ENCODE peak calls at places on chromosomes 12 and 14, in six cellular contexts. One of them, this sample, is unnamed.

GRCh38 chr12:76936562-76937185 is 57.9 kb upstream of the CSRP2 start:
- DNase-seq in omental fat pad: no peak
- DNase-seq in bronchial epithelial cell: no peak
- DNase-seq in fibroblast of mammary gland: no peak
- DNase-seq in lower leg skin: no peak
- DNase-seq in GM13976: no peak
- DNase-seq in this sample: no peak

GRCh38 chr12:4563336-4563735 is 1.3 kb downstream of the DYRK4 start:
- DNase-seq in omental fat pad: no peak
- DNase-seq in bronchial epithelial cell: no peak
- DNase-seq in fibroblast of mammary gland: no peak
- DNase-seq in lower leg skin: no peak
- DNase-seq in GM13976: no peak
- DNase-seq in this sample: no peak

GRCh38 chr12:103858953-103859601 is 18.0 kb upstream of the NT5DC3 start:
- DNase-seq in omental fat pad: peak; percentile 41
- DNase-seq in bronchial epithelial cell: peak; percentile 99
- DNase-seq in fibroblast of mammary gland: peak; percentile 94
- DNase-seq in lower leg skin: peak; percentile 78
- DNase-seq in GM13976: no peak
- DNase-seq in this sample: no peak

GRCh38 chr12:111135293-111135832 is 215.0 kb upstream of the MYL2 start:
- DNase-seq in omental fat pad: no peak
- DNase-seq in bronchial epithelial cell: no peak
- DNase-seq in fibroblast of mammary gland: no peak
- DNase-seq in lower leg skin: no peak
- DNase-seq in GM13976: no peak
- DNase-seq in this sample: no peak

GRCh38 chr14:86003998-86004397 is 474.1 kb downstream of the FLRT2 start:
- DNase-seq in omental fat pad: no peak
- DNase-seq in bronchial epithelial cell: peak; percentile 7
- DNase-seq in fibroblast of mammary gland: peak; percentile 69
- DNase-seq in lower leg skin: no peak
- DNase-seq in GM13976: no peak
- DNase-seq in this sample: no peak

GRCh38 chr12:102518871-102519270 is 38.5 kb upstream of the IGF1 start:
- DNase-seq in omental fat pad: no peak
- DNase-seq in bronchial epithelial cell: no peak
- DNase-seq in fibroblast of mammary gland: no peak
- DNase-seq in lower leg skin: no peak
- DNase-seq in GM13976: no peak
- DNase-seq in this sample: no peak

GRCh38 chr14:75831971-75832370 is 149.8 kb downstream of the TGFB3 start:
- DNase-seq in omental fat pad: no peak
- DNase-seq in bronchial epithelial cell: peak; percentile 96
- DNase-seq in fibroblast of mammary gland: peak; percentile 84
- DNase-seq in lower leg skin: no peak
- DNase-seq in GM13976: no peak
- DNase-seq in this sample: no peak

GRCh38 chr12:25119020-25119419 is 75.9 kb downstream of the DNAI7 start:
- DNase-seq in omental fat pad: no peak
- DNase-seq in bronchial epithelial cell: peak; percentile 26
- DNase-seq in fibroblast of mammary gland: no peak
- DNase-seq in lower leg skin: no peak
- DNase-seq in GM13976: peak; percentile 48
- DNase-seq in this sample: no peak

GRCh38 chr14:104445832-104446381 is 133.7 kb upstream of the C14orf180 start:
- DNase-seq in omental fat pad: peak; percentile 10
- DNase-seq in bronchial epithelial cell: no peak
- DNase-seq in fibroblast of mammary gland: no peak
- DNase-seq in lower leg skin: no peak
- DNase-seq in GM13976: no peak
- DNase-seq in this sample: no peak

GRCh38 chr14:23708343-23708742 is 72.2 kb downstream of the DHRS2 start:
- DNase-seq in omental fat pad: no peak
- DNase-seq in bronchial epithelial cell: no peak
- DNase-seq in fibroblast of mammary gland: no peak
- DNase-seq in lower leg skin: no peak
- DNase-seq in GM13976: no peak
- DNase-seq in this sample: no peak

GRCh38 chr14:102998393-102998792 is 59.0 kb downstream of the CDC42BPB start:
- DNase-seq in omental fat pad: no peak
- DNase-seq in bronchial epithelial cell: no peak
- DNase-seq in fibroblast of mammary gland: peak; percentile 33
- DNase-seq in lower leg skin: no peak
- DNase-seq in GM13976: no peak
- DNase-seq in this sample: no peak

GRCh38 chr14:105863296-105864108 is 337.1 kb downstream of the TMEM121 start:
- DNase-seq in omental fat pad: no peak
- DNase-seq in bronchial epithelial cell: no peak
- DNase-seq in fibroblast of mammary gland: no peak
- DNase-seq in lower leg skin: no peak
- DNase-seq in GM13976: peak; percentile 1
- DNase-seq in this sample: peak; percentile 9

DNA sequence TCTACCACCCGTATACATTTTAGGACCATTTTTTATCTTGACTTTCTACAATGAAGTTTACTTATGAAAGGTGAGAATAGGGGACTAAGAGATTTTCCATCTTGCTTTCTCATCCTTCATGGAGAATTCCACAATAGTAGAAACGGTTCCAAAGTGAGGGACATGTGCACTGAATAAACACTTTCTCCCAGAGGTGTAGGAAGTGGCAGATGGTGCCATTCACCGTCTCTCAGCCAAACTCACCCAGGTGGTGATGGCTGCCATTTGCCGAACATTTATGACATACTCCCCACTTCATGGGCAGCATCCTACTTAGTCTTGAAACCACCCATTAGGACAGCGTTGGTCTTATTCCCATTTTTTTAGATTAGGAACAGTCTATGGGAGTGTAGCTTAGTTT is 540.5 kb downstream of the DIO2 start:
- DNase-seq in omental fat pad: no peak
- DNase-seq in bronchial epithelial cell: no peak
- DNase-seq in fibroblast of mammary gland: no peak
- DNase-seq in lower leg skin: no peak
- DNase-seq in GM13976: no peak
- DNase-seq in this sample: no peak
- TF ChIP-seq CTCF in omental fat pad: no peak
- TF ChIP-seq CTCF in bronchial epithelial cell: no peak
- TF ChIP-seq CTCF in fibroblast of mammary gland: no peak
- TF ChIP-seq CTCF in lower leg skin: no peak
- TF ChIP-seq CTCF in GM13976: no peak
- TF ChIP-seq CTCF in this sample: no peak

DNA sequence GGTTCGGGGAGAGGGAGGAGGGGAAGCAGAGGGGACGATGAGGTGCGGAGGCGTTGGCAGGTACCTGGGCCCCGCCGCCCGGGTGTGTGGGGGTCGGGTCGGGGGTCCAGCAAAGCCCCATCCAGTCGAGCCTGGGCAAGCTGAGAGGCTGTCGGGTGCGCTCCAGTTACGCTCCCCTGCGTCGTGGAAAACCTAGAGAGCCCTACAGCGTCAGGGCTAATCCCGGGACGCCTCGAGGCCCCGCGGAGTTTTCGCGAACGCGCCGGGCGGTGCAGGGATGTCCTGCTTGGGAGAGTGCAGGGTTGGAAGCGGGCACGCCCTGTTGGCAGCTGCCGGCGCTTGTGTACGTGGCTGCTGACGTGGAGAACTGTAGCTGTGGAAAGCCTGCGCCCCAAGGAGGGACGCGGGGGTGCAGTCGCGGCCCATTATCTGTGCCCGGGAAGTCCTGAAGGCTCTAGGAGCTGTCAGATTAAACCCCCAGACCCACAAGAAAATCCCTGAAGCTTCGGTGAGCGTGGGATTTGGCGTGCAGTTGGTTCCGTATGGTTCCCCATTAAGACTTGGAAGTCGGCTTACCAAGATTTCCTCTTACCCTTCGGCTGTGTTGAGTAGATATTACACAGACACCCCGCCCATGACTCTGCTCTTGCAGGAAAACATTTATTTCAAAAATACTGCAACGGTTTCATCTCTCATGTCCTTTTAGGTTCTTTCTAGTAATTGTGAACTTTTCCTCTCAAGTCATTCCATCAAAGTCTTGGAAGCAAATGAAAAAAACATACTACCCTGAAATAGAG is 11.3 kb upstream of the SLC38A2 start:
- DNase-seq in omental fat pad: peak; percentile 80
- DNase-seq in bronchial epithelial cell: peak; percentile 81
- DNase-seq in fibroblast of mammary gland: peak; percentile 96
- DNase-seq in lower leg skin: peak; percentile 94
- DNase-seq in GM13976: peak; percentile 34
- DNase-seq in this sample: peak; percentile 55
- TF ChIP-seq CTCF in omental fat pad: no peak
- TF ChIP-seq CTCF in bronchial epithelial cell: no peak
- TF ChIP-seq CTCF in fibroblast of mammary gland: no peak
- TF ChIP-seq CTCF in lower leg skin: no peak
- TF ChIP-seq CTCF in GM13976: no peak
- TF ChIP-seq CTCF in this sample: no peak

GRCh38 chr14:38808734-38809455 is 294.1 kb downstream of the SEC23A start:
- DNase-seq in omental fat pad: no peak
- DNase-seq in bronchial epithelial cell: peak; percentile 46
- DNase-seq in fibroblast of mammary gland: no peak
- DNase-seq in lower leg skin: no peak
- DNase-seq in GM13976: no peak
- DNase-seq in this sample: no peak
- TF ChIP-seq CTCF in omental fat pad: no peak
- TF ChIP-seq CTCF in bronchial epithelial cell: peak; percentile 4
- TF ChIP-seq CTCF in fibroblast of mammary gland: no peak
- TF ChIP-seq CTCF in lower leg skin: no peak
- TF ChIP-seq CTCF in GM13976: no peak
- TF ChIP-seq CTCF in this sample: no peak

GRCh38 chr12:87274594-87275245 is 754.5 kb downstream of the C12orf50 start:
- DNase-seq in omental fat pad: no peak
- DNase-seq in bronchial epithelial cell: peak; percentile 31
- DNase-seq in fibroblast of mammary gland: peak; percentile 22
- DNase-seq in lower leg skin: no peak
- DNase-seq in GM13976: no peak
- DNase-seq in this sample: no peak
- TF ChIP-seq CTCF in omental fat pad: no peak
- TF ChIP-seq CTCF in bronchial epithelial cell: peak; percentile 48
- TF ChIP-seq CTCF in fibroblast of mammary gland: peak; percentile 53
- TF ChIP-seq CTCF in lower leg skin: no peak
- TF ChIP-seq CTCF in GM13976: no peak
- TF ChIP-seq CTCF in this sample: no peak

DNA sequence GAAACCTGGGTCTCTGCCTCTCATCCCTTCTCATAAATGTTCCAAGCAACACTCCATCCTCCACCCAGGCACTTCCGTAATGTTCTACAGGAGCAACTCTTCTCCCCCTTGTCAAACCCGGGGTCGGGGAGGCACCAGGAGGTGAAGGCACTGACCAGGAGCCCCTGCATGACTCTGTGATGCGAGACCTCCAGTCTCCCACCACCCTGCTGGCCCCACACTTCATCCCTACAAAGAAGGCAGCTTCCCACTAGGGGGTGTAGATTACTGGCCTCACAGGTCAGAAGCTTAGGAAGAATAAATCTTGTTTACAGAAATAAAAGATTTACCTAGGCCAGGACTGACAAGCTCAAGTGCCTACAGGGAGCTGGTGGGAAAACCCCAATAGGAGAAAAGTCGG is 47.2 kb downstream of the ERH start:
- DNase-seq in omental fat pad: no peak
- DNase-seq in bronchial epithelial cell: no peak
- DNase-seq in fibroblast of mammary gland: no peak
- DNase-seq in lower leg skin: no peak
- DNase-seq in GM13976: no peak
- DNase-seq in this sample: no peak
- TF ChIP-seq CTCF in omental fat pad: no peak
- TF ChIP-seq CTCF in bronchial epithelial cell: no peak
- TF ChIP-seq CTCF in fibroblast of mammary gland: no peak
- TF ChIP-seq CTCF in lower leg skin: no peak
- TF ChIP-seq CTCF in GM13976: no peak
- TF ChIP-seq CTCF in this sample: no peak

GRCh38 chr14:43651185-43651787 is 855.8 kb downstream of the FSCB start:
- DNase-seq in omental fat pad: no peak
- DNase-seq in bronchial epithelial cell: no peak
- DNase-seq in fibroblast of mammary gland: no peak
- DNase-seq in lower leg skin: no peak
- DNase-seq in GM13976: no peak
- DNase-seq in this sample: no peak

GRCh38 chr14:43651896-43652295 is 855.2 kb downstream of the FSCB start:
- DNase-seq in omental fat pad: no peak
- DNase-seq in bronchial epithelial cell: no peak
- DNase-seq in fibroblast of mammary gland: no peak
- DNase-seq in lower leg skin: no peak
- DNase-seq in GM13976: no peak
- DNase-seq in this sample: no peak

GRCh38 chr14:43649508-43649907 is 857.6 kb downstream of the FSCB start:
- DNase-seq in omental fat pad: no peak
- DNase-seq in bronchial epithelial cell: no peak
- DNase-seq in fibroblast of mammary gland: no peak
- DNase-seq in lower leg skin: no peak
- DNase-seq in GM13976: no peak
- DNase-seq in this sample: no peak

DNA sequence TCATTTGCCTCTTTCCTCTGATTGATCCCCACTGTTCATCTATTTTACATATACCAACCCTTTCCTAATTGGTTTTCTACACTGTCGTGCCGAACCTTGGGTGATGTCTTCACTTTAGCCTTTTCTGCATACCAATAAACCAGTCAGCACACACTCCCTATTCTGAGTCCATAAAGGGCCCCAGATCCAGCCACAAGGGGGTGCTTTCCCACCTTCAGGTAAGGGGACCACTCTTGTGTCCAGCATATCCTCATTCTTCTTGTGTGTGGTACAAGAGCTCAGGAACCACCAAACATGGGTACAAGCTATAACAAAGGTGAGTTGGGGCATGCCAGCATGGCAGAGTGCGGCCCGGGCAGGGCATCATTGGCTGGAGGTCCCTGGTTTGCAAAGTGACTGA is 859.8 kb downstream of the FSCB start:
- DNase-seq in omental fat pad: no peak
- DNase-seq in bronchial epithelial cell: no peak
- DNase-seq in fibroblast of mammary gland: no peak
- DNase-seq in lower leg skin: no peak
- DNase-seq in GM13976: no peak
- DNase-seq in this sample: no peak
- TF ChIP-seq CTCF in omental fat pad: no peak
- TF ChIP-seq CTCF in bronchial epithelial cell: no peak
- TF ChIP-seq CTCF in fibroblast of mammary gland: no peak
- TF ChIP-seq CTCF in lower leg skin: no peak
- TF ChIP-seq CTCF in GM13976: no peak
- TF ChIP-seq CTCF in this sample: no peak

GRCh38 chr14:90256354-90257131 is at the start of gene PSMC1:
- DNase-seq in omental fat pad: peak; percentile 79
- DNase-seq in bronchial epithelial cell: peak; percentile 91
- DNase-seq in fibroblast of mammary gland: peak; percentile 95
- DNase-seq in lower leg skin: peak; percentile 88
- DNase-seq in GM13976: peak; percentile 90
- DNase-seq in this sample: peak; percentile 82
- TF ChIP-seq CTCF in omental fat pad: no peak
- TF ChIP-seq CTCF in bronchial epithelial cell: no peak
- TF ChIP-seq CTCF in fibroblast of mammary gland: no peak
- TF ChIP-seq CTCF in lower leg skin: no peak
- TF ChIP-seq CTCF in GM13976: no peak
- TF ChIP-seq CTCF in this sample: no peak

GRCh38 chr12:27524489-27524835 is 456 bp downstream of the PPFIBP1 start:
- DNase-seq in omental fat pad: no peak
- DNase-seq in bronchial epithelial cell: no peak
- DNase-seq in fibroblast of mammary gland: no peak
- DNase-seq in lower leg skin: no peak
- DNase-seq in GM13976: no peak
- DNase-seq in this sample: no peak
- TF ChIP-seq CTCF in omental fat pad: no peak
- TF ChIP-seq CTCF in bronchial epithelial cell: no peak
- TF ChIP-seq CTCF in fibroblast of mammary gland: no peak
- TF ChIP-seq CTCF in lower leg skin: no peak
- TF ChIP-seq CTCF in GM13976: no peak
- TF ChIP-seq CTCF in this sample: no peak